ENCODE peak calls at places on chromosomes 1 and 21, in eight cellular contexts. I is sigmoid colon; Z is left ventricle myocardium inferior; Q is AG04450; O is A549; J is spleen; R is CD4-positive, CD25-positive, alpha-beta regulatory T cell; K is CD8-positive, alpha-beta memory T cell. V is an unnamed sample.

GRCh38 chr1:107964397-107965111 is 426 bp downstream of the VAV3 start:
- DNase-seq in K (peak; percentile 7), Z (no peak), J (peak; percentile 88), Q (no peak), O (peak; percentile 3), R (peak; percentile 13), I (no peak), V (peak; percentile 6)

GRCh38 chr1:53325326-53326087 is 2.4 kb downstream of the LRP8 start:
- DNase-seq in Q (no peak), R (no peak), K (no peak), I (no peak), Z (no peak), J (peak; percentile 85), O (no peak), V (no peak)

GRCh38 chr1:159429074-159429861 is 2.7 kb upstream of the OR10J4 start:
- DNase-seq in I (no peak), J (no peak), K (no peak), O (peak; percentile 39), R (no peak), Z (no peak), Q (no peak), V (no peak)

GRCh38 chr1:169745015-169745861 is 11.4 kb upstream of the SELE start:
- DNase-seq in Q (no peak), K (no peak), R (no peak), J (no peak), Z (no peak), I (no peak), O (no peak), V (no peak)

GRCh38 chr1:204616683-204617082 is 68.9 kb downstream of the LRRN2 start:
- DNase-seq in K (no peak), R (no peak), Z (no peak), I (no peak), Q (no peak), J (no peak), O (no peak), V (no peak)

GRCh38 chr1:45552309-45552708 is 1.7 kb downstream of the AKR1A1 start:
- DNase-seq in O (no peak), K (no peak), Q (no peak), R (no peak), I (peak; percentile 67), Z (no peak), J (no peak), V (no peak)

GRCh38 chr1:30283199-30283962 is 440.0 kb downstream of the MATN1 start:
- DNase-seq in I (no peak), K (no peak), R (no peak), J (no peak), Z (no peak), O (no peak), Q (no peak), V (no peak)

GRCh38 chr1:6358144-6358624 is 35.4 kb downstream of the ACOT7 start:
- DNase-seq in I (no peak), R (no peak), O (no peak), Q (no peak), K (no peak), J (no peak), Z (no peak), V (no peak)

GRCh38 chr1:179808503-179808902 is 65.4 kb downstream of the FAM163A start:
- DNase-seq in R (no peak), O (no peak), Q (no peak), J (peak; percentile 14), Z (no peak), K (no peak), I (no peak), V (no peak)

GRCh38 chr21:38119793-38120192 is 137.0 kb upstream of the KCNJ15 start:
- DNase-seq in J (no peak), R (no peak), Q (no peak), I (no peak), Z (no peak), K (no peak), O (no peak), V (no peak)

GRCh38 chr1:117561551-117561950 is 44.3 kb upstream of the TENT5C start:
- DNase-seq in Q (no peak), K (no peak), Z (no peak), I (no peak), R (no peak), O (no peak), J (no peak), V (no peak)

GRCh38 chr1:205450448-205450847 is 5.4 kb downstream of the BLACAT1 start:
- DNase-seq in O (no peak), Q (no peak), I (no peak), K (no peak), J (no peak), Z (no peak), R (no peak), V (no peak)

GRCh38 chr1:82934069-82934468 is 1064.9 kb downstream of the TTLL7 start:
- DNase-seq in Q (no peak), R (no peak), J (no peak), Z (no peak), K (no peak), I (no peak), O (no peak), V (no peak)

GRCh38 chr1:88684482-88685238 is 587 bp downstream of the PKN2 start:
- DNase-seq in K (peak; percentile 56), Z (peak; percentile 50), Q (no peak), I (peak; percentile 76), O (peak; percentile 71), R (peak; percentile 51), J (peak; percentile 93), V (peak; percentile 90)

GRCh38 chr1:110235181-110235838 is 25.2 kb downstream of the KCNC4 start:
- DNase-seq in Z (no peak), K (no peak), O (no peak), I (no peak), Q (no peak), J (peak; percentile 64), R (no peak), V (no peak)

GRCh38 chr1:41862411-41863221 is 56.1 kb downstream of the HIVEP3 start:
- DNase-seq in K (no peak), I (no peak), Q (no peak), Z (no peak), R (no peak), O (peak; percentile 86), J (no peak), V (peak; percentile 33)

GRCh38 chr21:38948377-38948776 is 142.6 kb downstream of the ETS2 start:
- DNase-seq in Z (no peak), R (no peak), K (no peak), O (no peak), I (no peak), J (no peak), Q (no peak), V (no peak)

GRCh38 chr21:16775056-16775455 is 737.8 kb upstream of the CXADR start:
- DNase-seq in K (no peak), O (no peak), Q (no peak), Z (no peak), J (no peak), I (no peak), R (no peak), V (no peak)

GRCh38 chr1:116075981-116076380 is 35.2 kb upstream of the MAB21L3 start:
- DNase-seq in Z (no peak), Q (no peak), K (no peak), O (peak; percentile 3), J (no peak), I (no peak), R (no peak), V (no peak)

GRCh38 chr1:74180490-74180889 is 17.5 kb downstream of the LRRIQ3 start:
- DNase-seq in Q (no peak), R (no peak), Z (no peak), J (no peak), O (no peak), I (no peak), K (no peak), V (no peak)

GRCh38 chr1:203306970-203307541 is 1.7 kb downstream of the BTG2 start:
- DNase-seq in K (peak; percentile 34), Z (no peak), Q (no peak), R (no peak), J (peak; percentile 89), I (peak; percentile 78), O (no peak), V (no peak)

GRCh38 chr1:38727629-38728175 is 131.9 kb downstream of the RRAGC start:
- DNase-seq in K (no peak), J (no peak), Q (no peak), O (no peak), Z (no peak), R (no peak), I (no peak), V (no peak)

GRCh38 chr1:220767312-220768126 is 19.2 kb upstream of the MTARC1 start:
- DNase-seq in Q (peak; percentile 24), I (peak; percentile 79), O (no peak), R (no peak), J (no peak), K (no peak), Z (no peak), V (no peak)
- H3K27ac ChIP-seq in Q (peak overlapping the region; percentile 32), I (peak overlapping the region; percentile 7), O (no peak overlapping the region), R (no peak overlapping the region), J (peak overlapping the region; percentile 44), K (no peak overlapping the region), Z (peak overlapping the region; percentile 68), V (no peak overlapping the region)

GRCh38 chr1:15950302-15950701 is 25.6 kb downstream of the ZBTB17 start:
- DNase-seq in Z (no peak), J (no peak), I (no peak), Q (no peak), R (no peak), O (no peak), K (peak; percentile 23), V (no peak)
- H3K27ac ChIP-seq in Z (peak overlapping the region; percentile 89), J (peak overlapping the region; percentile 84), I (peak overlapping the region; percentile 78), Q (peak overlapping the region; percentile 100), R (peak overlapping the region; percentile 86), O (peak overlapping the region; percentile 91), K (peak overlapping the region; percentile 87), V (peak overlapping the region; percentile 57)

DNA sequence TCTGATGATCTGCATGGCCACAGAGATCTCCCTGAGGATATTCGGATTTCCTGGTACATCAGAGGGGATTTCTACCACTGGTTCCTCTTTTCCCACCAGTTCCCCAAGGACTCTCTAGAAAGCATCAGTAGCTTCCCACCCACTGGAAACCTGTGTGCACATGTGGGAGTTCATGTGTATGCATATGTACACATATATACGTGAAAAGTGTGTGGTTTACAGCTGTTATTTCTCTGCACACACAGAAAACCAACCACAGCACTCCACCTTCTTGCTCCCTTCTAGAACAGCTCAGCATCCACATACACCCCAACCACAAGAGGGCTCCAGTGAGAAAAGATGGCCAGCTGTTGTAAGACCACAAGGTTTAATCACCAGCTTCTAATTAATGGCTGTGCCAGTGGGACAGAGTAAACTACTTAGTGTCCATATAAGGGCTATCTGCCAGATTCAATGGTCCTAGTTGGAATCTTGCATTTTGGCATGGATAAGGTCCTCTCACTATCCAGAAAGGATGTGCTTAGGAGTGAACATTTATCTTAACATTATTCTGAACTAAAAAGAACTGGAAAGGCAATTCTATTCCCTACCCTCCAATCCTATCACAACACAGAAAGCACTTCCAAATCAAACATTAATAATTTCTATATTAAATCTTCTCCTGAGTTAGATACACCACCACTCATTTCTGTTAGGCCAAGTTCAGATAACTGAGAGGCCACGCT is 24.1 kb downstream of the GPR3 start:
- DNase-seq in Z (no peak), Q (no peak), K (no peak), R (no peak), O (peak; percentile 52), J (no peak), I (no peak), V (peak; percentile 71)
- H3K27ac ChIP-seq in Z (peak overlapping the region; percentile 77), Q (no peak overlapping the region), K (no peak overlapping the region), R (no peak overlapping the region), O (no peak overlapping the region), J (peak overlapping the region; percentile 22), I (peak overlapping the region; percentile 86), V (no peak overlapping the region)

DNA sequence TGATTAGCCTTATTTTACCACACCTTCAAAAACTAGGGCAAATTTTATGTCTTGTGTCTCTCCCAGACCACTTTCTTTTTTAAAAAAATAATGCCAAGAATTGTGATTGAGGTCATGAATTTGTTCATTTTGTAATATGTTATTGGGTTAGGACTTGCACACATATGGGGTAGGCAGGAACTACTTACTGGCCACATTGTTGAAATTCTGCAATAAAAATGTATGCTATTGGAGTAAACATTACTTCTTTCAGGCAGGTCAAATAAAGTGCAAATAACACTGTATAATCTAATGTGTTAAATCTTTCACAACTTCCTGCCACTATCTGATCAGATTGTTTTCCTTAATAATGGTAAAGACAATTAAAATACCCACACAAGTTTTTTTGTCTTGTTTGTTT is 166.6 kb upstream of the COL11A1 start:
- DNase-seq in I (no peak), J (no peak), R (no peak), O (no peak), Z (no peak), Q (no peak), K (no peak), V (no peak)
- H3K27ac ChIP-seq in I (no peak overlapping the region), J (no peak overlapping the region), R (no peak overlapping the region), O (no peak overlapping the region), Z (no peak overlapping the region), Q (no peak overlapping the region), K (no peak overlapping the region), V (no peak overlapping the region)